ENCODE peak calls at places on chromosome 1, in four cellular contexts. F is HTR-8/SVneo; D is posterior cingulate gyrus; J is activated CD8-positive, alpha-beta memory T cell treated with anti-CD3 and anti-CD28 coated beads for 48 hours. P is an unnamed sample.
A peak's percentile ranks its signal among the peaks of the same experiment; 100 is the strongest.

GRCh38 chr1:8545078-8545477 is 227.2 kb downstream of the SLC45A1 start:
- DNase-seq in F (peak; percentile 22), D (no peak), J (no peak), P (no peak)

GRCh38 chr1:45299981-45300668 is 26.6 kb upstream of the HPDL start:
- DNase-seq in F (peak; percentile 61), D (no peak), J (no peak), P (peak; percentile 19)

GRCh38 chr1:214990619-214991018 is 91.9 kb upstream of the KCNK2 start:
- DNase-seq in F (peak; percentile 68), D (no peak), J (no peak), P (peak; percentile 10)

GRCh38 chr1:156244126-156244525 is 2.1 kb downstream of the BGLAP start:
- DNase-seq in F (no peak), D (no peak), J (no peak), P (no peak)

GRCh38 chr1:241479294-241479693 is 40.3 kb downstream of the FH start:
- DNase-seq in F (no peak), D (no peak), J (no peak), P (no peak)

GRCh38 chr1:201488817-201489581 is 17.9 kb downstream of the CSRP1 start:
- DNase-seq in F (peak; percentile 92), D (no peak), J (no peak), P (peak; percentile 92)

GRCh38 chr1:240312872-240313271 is 221.2 kb downstream of the FMN2 start:
- DNase-seq in F (peak; percentile 77), D (no peak), J (no peak), P (no peak)

GRCh38 chr1:219834247-219834917 is 94.0 kb downstream of the SLC30A10 start:
- DNase-seq in F (no peak), D (no peak), J (no peak), P (no peak)